ENCODE peak calls at places on chromosomes 16 and 17, in seven cellular contexts. S is neural progenitor cell, V is natural killer cell, H is psoas muscle, F is heart right ventricle, D is endothelial cell, A is fibroblast of villous mesenchyme. R is an unnamed sample.

GRCh38 chr17:75557075-75557851 is 30.3 kb upstream of the MYO15B start:
- DNase-seq in S (no peak), V (no peak), H (no peak), F (no peak), D (no peak), A (peak), R (peak)

GRCh38 chr17:35486920-35487727 is 38.6 kb upstream of the SLFN13 start:
- DNase-seq in S (no peak), V (peak), H (peak), F (peak), D (no peak), A (peak), R (peak)

GRCh38 chr17:13346996-13347762 is 254.6 kb downstream of the HS3ST3A1 start:
- DNase-seq in S (no peak), V (no peak), H (no peak), F (no peak), D (no peak), A (peak), R (no peak)

GRCh38 chr17:74110467-74110866 is 93.0 kb upstream of the RPL38 start:
- DNase-seq in S (peak), V (no peak), H (no peak), F (no peak), D (no peak), A (no peak), R (no peak)

GRCh38 chr16:30371248-30371816 is 1.0 kb upstream of the TBC1D10B start:
- DNase-seq in S (no peak), V (no peak), H (no peak), F (no peak), D (no peak), A (no peak), R (no peak)

GRCh38 chr16:69501956-69502457 is 63.8 kb upstream of the NFAT5 start:
- DNase-seq in S (no peak), V (no peak), H (no peak), F (no peak), D (no peak), A (peak), R (no peak)

GRCh38 chr17:58052951-58053715 is 30.1 kb upstream of the DYNLL2 start:
- DNase-seq in S (no peak), V (no peak), H (no peak), F (no peak), D (no peak), A (no peak), R (no peak)

GRCh38 chr17:46264456-46265198 is 30.3 kb upstream of the LRRC37A start:
- DNase-seq in S (no peak), V (peak), H (no peak), F (no peak), D (no peak), A (peak), R (no peak)

GRCh38 chr17:65638221-65638940 is 76.9 kb upstream of the AXIN2 start:
- DNase-seq in S (no peak), V (no peak), H (no peak), F (no peak), D (no peak), A (peak), R (no peak)

GRCh38 chr16:82603784-82604411 is 22.9 kb upstream of the CDH13 start:
- DNase-seq in S (peak), V (no peak), H (peak), F (peak), D (peak), A (peak), R (peak)
- TF ChIP-seq CTCF in S (peak), V (no peak), H (peak), F (peak), D (peak), A (peak), R (peak)

DNA sequence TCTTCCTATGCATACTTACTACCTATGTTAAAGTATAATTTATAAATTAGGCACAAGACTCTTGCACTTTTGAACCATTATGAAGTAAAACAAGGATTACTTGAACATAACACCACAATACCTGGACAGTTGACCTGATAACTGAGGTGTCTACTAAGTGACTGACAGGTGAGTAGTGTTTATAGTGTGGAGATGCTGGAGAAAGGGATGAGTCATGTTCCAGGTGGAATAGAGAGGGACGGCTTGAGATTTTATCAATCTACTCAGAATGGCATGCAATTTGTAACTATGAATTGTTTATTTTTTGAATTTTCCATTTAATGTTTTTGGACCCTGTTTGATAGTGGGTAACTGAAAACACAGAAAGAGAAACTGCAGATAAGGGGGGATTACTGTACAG is 287.6 kb downstream of the MAP2K6 start:
- DNase-seq in S (no peak), V (no peak), H (no peak), F (no peak), D (no peak), A (no peak), R (no peak)
- TF ChIP-seq CTCF in S (no peak), V (no peak), H (no peak), F (no peak), D (no peak), A (no peak), R (no peak)

GRCh38 chr17:28421775-28422305 is 15.8 kb upstream of the SLC46A1 start:
- DNase-seq in S (no peak), V (no peak), H (no peak), F (no peak), D (no peak), A (no peak), R (no peak)

GRCh38 chr17:28427372-28427771 is 21.4 kb upstream of the SLC46A1 start:
- DNase-seq in S (no peak), V (no peak), H (no peak), F (no peak), D (no peak), A (peak), R (no peak)

GRCh38 chr17:28425206-28425605 is 19.2 kb upstream of the SLC46A1 start:
- DNase-seq in S (no peak), V (no peak), H (no peak), F (no peak), D (no peak), A (no peak), R (no peak)

DNA sequence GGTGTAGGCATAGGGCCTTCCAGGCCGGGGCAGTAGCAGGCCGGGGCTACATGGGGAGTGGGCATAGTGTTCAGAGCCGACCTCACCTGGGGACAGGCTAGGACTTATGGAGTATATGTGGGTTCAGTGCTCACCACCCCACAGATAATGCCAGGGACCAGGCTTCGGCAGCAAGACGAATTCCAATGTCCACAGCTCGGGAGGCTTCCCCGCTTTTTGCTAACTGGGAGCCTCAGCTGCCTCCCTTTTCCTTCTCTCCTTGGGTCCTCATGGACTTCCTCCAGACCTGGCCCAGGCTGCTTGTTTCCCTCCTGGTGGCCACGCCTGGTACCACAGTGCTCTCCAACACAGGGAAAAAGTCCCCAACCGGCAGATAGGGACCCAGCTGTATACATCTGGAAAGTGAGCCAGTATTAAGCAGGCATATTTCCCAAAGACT is 20.1 kb upstream of the SLC46A1 start:
- DNase-seq in S (peak), V (no peak), H (no peak), F (no peak), D (peak), A (peak), R (no peak)
- TF ChIP-seq CTCF in S (peak), V (no peak), H (no peak), F (no peak), D (peak), A (peak), R (no peak)

GRCh38 chr16:81900014-81900413 is 111.3 kb downstream of the SDR42E1 start:
- DNase-seq in S (no peak), V (no peak), H (no peak), F (no peak), D (no peak), A (no peak), R (no peak)
- TF ChIP-seq CTCF in S (no peak), V (no peak), H (no peak), F (no peak), D (peak), A (no peak), R (no peak)

GRCh38 chr17:60163108-60163784 is 13.5 kb downstream of the CA4 start:
- DNase-seq in S (peak), V (no peak), H (no peak), F (peak), D (peak), A (no peak), R (no peak)
- TF ChIP-seq CTCF in S (peak), V (no peak), H (no peak), F (peak), D (no peak), A (no peak), R (no peak)